ENCODE peak calls at places on chromosomes 5 and 9, in eight cellular contexts. N is IMR-90, P is GM20000, U is heart right ventricle, Q is GM10248, K is ovary, A is transverse colon, X is Panc1. T is an unnamed sample.

GRCh38 chr5:140802781-140803271 is 2.0 kb downstream of the PCDHA3 start:
- DNase-seq in U (no peak), P (no peak), X (no peak), N (no peak), A (no peak), K (no peak), Q (no peak), T (no peak)

GRCh38 chr5:125227333-125228075 is 481.1 kb upstream of the ZNF608 start:
- DNase-seq in N (peak), U (peak), K (no peak), Q (no peak), P (no peak), X (no peak), A (peak), T (no peak)

GRCh38 chr9:115063058-115063850 is 54.7 kb downstream of the TNC start:
- DNase-seq in P (no peak), Q (no peak), X (no peak), N (peak), A (no peak), U (no peak), K (no peak), T (no peak)

GRCh38 chr5:84585218-84585617 is 200.5 kb upstream of the EDIL3 start:
- DNase-seq in U (no peak), A (no peak), Q (no peak), N (no peak), K (no peak), P (no peak), X (no peak), T (no peak)

GRCh38 chr5:152288499-152288898 is 116.6 kb downstream of the NMUR2 start:
- DNase-seq in X (no peak), U (peak), N (no peak), Q (no peak), A (no peak), K (no peak), P (no peak), T (no peak)

GRCh38 chr5:176564002-176564401 is 14.9 kb downstream of the CDHR2 start:
- DNase-seq in Q (no peak), X (no peak), U (no peak), K (no peak), N (no peak), P (no peak), A (no peak), T (no peak)

GRCh38 chr5:17178316-17178715 is 39.1 kb upstream of the BASP1 start:
- DNase-seq in Q (no peak), A (no peak), X (no peak), K (no peak), N (peak), P (no peak), U (no peak), T (no peak)

GRCh38 chr9:138049779-138050471 is 172.3 kb downstream of the CACNA1B start:
- DNase-seq in A (no peak), Q (no peak), X (no peak), N (no peak), K (peak), U (no peak), P (no peak), T (no peak)

GRCh38 chr9:98251554-98251953 is 3.9 kb downstream of the TBC1D2 start:
- DNase-seq in X (no peak), A (no peak), U (no peak), P (no peak), K (no peak), Q (no peak), N (peak), T (no peak)

GRCh38 chr9:97397220-97397619 is 14.7 kb upstream of the TDRD7 start:
- DNase-seq in A (no peak), N (no peak), Q (no peak), P (no peak), U (no peak), X (no peak), K (no peak), T (no peak)

GRCh38 chr9:98341157-98342102 is 86.0 kb upstream of the TBC1D2 start:
- DNase-seq in X (no peak), Q (peak), P (no peak), N (no peak), U (no peak), A (no peak), K (no peak), T (no peak)

GRCh38 chr5:170080217-170080616 is 25.5 kb upstream of the FOXI1 start:
- DNase-seq in P (no peak), A (no peak), N (no peak), K (no peak), X (no peak), U (no peak), Q (no peak), T (no peak)

GRCh38 chr9:30504502-30504905 is 1879.9 kb upstream of the ACO1 start:
- DNase-seq in X (no peak), Q (no peak), P (no peak), A (no peak), U (no peak), N (no peak), K (no peak), T (no peak)

GRCh38 chr5:166382031-166382430 is 1909.4 kb upstream of the WWC1 start:
- DNase-seq in P (no peak), X (no peak), K (no peak), A (no peak), N (no peak), U (no peak), Q (no peak), T (no peak)
- TF ChIP-seq CTCF in P (no peak), X (peak), K (no peak), A (no peak), N (no peak), U (no peak), Q (no peak), T (no peak)

DNA sequence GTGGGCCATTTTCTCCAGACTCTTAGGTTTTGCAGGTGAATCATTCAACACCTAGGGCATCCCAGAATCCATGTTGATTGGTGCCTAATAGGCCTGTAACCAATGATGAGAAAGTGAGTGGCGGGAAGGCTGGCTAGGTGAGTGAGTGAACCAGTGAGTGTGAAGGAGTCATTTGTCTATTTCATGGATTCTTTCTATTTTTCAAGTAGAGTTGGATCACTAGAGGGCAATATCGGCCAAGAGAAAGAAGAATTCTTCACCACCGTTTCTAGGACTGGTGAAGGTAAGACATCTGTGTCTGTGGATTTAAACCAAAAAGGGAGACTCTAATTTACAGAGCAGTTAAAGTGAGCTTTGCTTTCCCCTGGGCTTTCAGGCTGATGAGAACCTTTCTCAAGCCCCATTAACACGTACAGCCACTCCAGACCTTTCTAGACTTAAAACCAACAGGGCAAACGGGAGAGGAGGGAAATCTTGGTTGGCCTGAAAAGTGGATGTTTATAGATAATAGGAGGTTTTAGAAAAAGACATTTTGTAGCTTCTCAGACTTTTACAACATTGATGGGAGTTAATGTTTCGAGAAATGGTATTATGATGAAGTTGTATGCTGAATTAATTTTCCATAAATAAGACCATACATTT is 114.3 kb upstream of the IL12B start:
- DNase-seq in A (no peak), N (peak), X (peak), K (no peak), Q (peak), P (peak), U (no peak), T (no peak)
- TF ChIP-seq CTCF in A (peak), N (peak), X (peak), K (peak), Q (peak), P (no peak), U (peak), T (peak)

GRCh38 chr9:71628247-71628646 is 140.1 kb downstream of the CEMIP2 start:
- DNase-seq in X (no peak), U (no peak), K (no peak), Q (no peak), N (peak), A (no peak), P (no peak), T (no peak)
- TF ChIP-seq CTCF in X (no peak), U (peak), K (no peak), Q (no peak), N (peak), A (no peak), P (no peak), T (peak)

DNA sequence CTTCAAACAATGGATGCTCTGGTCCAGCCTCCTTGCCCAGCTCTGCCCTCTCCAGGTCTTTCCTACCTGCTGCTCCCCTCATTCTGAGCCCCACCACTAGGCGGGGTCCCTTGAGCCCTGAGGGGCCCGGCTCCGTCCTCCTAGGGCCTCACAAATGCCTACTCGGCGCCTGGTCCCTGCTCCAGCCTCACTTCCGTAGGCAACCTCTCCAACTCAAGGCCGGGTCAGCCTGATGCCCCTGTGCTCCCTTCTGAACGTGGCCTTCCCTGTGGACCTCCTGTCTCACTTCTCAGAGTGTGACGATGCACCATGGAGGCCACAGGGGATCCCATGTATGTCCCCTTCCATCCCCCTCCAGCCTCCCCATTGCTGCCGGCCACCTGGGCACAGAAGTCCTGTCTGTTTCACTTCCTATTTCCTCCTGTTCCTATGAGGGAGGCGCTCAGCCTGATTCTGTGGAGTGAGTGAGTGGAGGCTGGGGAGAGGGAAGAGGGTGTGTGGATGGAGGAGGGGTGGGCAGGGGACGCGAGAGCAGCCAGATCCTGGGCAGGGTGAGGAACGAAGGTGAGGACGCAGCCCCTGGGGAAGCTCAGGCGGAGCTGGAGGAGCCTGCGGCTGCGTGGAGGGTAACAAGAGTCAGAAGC is 127.2 kb upstream of the FAM120A start:
- DNase-seq in A (no peak), N (no peak), U (no peak), X (no peak), P (no peak), K (no peak), Q (no peak), T (no peak)
- TF ChIP-seq CTCF in A (no peak), N (no peak), U (no peak), X (no peak), P (no peak), K (no peak), Q (no peak), T (no peak)

GRCh38 chr9:69975681-69976080 is 68.0 kb upstream of the MAMDC2 start:
- DNase-seq in P (no peak), U (no peak), N (peak), A (no peak), Q (no peak), K (no peak), X (no peak), T (no peak)
- TF ChIP-seq CTCF in P (no peak), U (no peak), N (no peak), A (no peak), Q (no peak), K (no peak), X (no peak), T (no peak)

GRCh38 chr5:4698596-4698995 is 441.5 kb upstream of the ADAMTS16 start:
- DNase-seq in Q (no peak), U (no peak), N (no peak), A (no peak), K (no peak), P (no peak), X (no peak), T (no peak)

GRCh38 chr5:4700886-4701285 is 439.2 kb upstream of the ADAMTS16 start:
- DNase-seq in K (no peak), A (no peak), U (no peak), N (no peak), X (no peak), Q (no peak), P (no peak), T (no peak)

GRCh38 chr5:4699592-4699991 is 440.5 kb upstream of the ADAMTS16 start:
- DNase-seq in Q (no peak), K (no peak), P (no peak), N (no peak), X (no peak), U (no peak), A (no peak), T (no peak)

DNA sequence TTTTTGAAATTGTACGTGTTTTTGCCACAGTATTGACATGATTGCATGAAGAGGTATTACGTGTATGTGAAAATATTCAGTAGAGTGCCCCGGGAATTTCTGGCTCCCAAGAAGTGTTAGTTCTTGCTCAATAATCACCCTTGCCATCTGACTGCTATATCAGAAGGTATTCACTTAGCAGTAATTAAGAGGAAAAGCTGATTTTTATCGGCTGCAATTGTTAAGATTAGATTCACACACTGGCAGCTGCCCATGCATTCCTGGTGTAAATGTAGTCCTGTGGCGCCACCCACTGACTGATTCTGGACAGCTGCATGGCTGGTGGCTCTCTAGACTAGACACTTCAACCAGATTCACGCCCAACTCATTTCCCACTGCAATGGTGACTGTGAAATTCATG is 440.0 kb upstream of the ADAMTS16 start:
- DNase-seq in P (no peak), N (no peak), K (no peak), A (no peak), U (peak), X (peak), Q (no peak), T (peak)
- TF ChIP-seq CTCF in P (no peak), N (no peak), K (no peak), A (no peak), U (peak), X (peak), Q (peak), T (peak)

GRCh38 chr5:128844354-128844923 is 120.8 kb upstream of the SLC27A6 start:
- DNase-seq in U (no peak), X (no peak), K (no peak), P (peak), Q (no peak), N (peak), A (no peak), T (no peak)
- TF ChIP-seq CTCF in U (peak), X (no peak), K (no peak), P (no peak), Q (no peak), N (peak), A (peak), T (peak)

GRCh38 chr5:155147222-155147621 is 133.7 kb downstream of the KIF4B start:
- DNase-seq in X (no peak), P (no peak), N (no peak), K (no peak), Q (no peak), U (no peak), A (no peak), T (no peak)
- TF ChIP-seq CTCF in X (peak), P (no peak), N (peak), K (peak), Q (peak), U (peak), A (no peak), T (peak)

GRCh38 chr5:172283020-172283861 is at the start of gene UBTD2:
- DNase-seq in U (peak), P (peak), N (peak), A (peak), K (peak), X (no peak), Q (peak), T (peak)
- TF ChIP-seq CTCF in U (peak), P (peak), N (peak), A (peak), K (peak), X (peak), Q (peak), T (peak)

T was measured in progenitor cell of endocrine pancreas.